ENCODE peak calls at places on chromosomes 7 and 10, in seven cellular contexts. K is kidney, H is uterus, I is astrocyte of the spinal cord, R is choroid plexus epithelial cell, W is K562, Z is lung. O is an unnamed sample.

GRCh38 chr7:147861058-147861716 is 729.4 kb upstream of the C7orf33 start:
- DNase-seq in R (peak; percentile 1), I (no peak), H (no peak), Z (no peak), W (no peak), K (no peak), O (no peak)

GRCh38 chr7:128902761-128903585 is 7.5 kb downstream of the KCP start:
- DNase-seq in Z (no peak), H (no peak), R (peak; percentile 68), I (no peak), K (no peak), W (peak; percentile 84), O (no peak)

GRCh38 chr7:85426487-85426960 is 239.7 kb upstream of the SEMA3D start:
- DNase-seq in H (no peak), W (no peak), I (peak; percentile 50), R (peak; percentile 32), K (no peak), Z (peak; percentile 43), O (no peak)

GRCh38 chr10:80191589-80192270 is 13.6 kb downstream of the ANXA11 start:
- DNase-seq in H (no peak), Z (no peak), R (no peak), K (peak; percentile 93), W (no peak), I (no peak), O (no peak)

GRCh38 chr7:130758429-130759056 is 24.5 kb upstream of the KLF14 start:
- DNase-seq in R (peak; percentile 81), Z (no peak), K (no peak), W (peak; percentile 63), H (no peak), I (peak; percentile 73), O (no peak)

GRCh38 chr7:131190146-131190545 is 137.5 kb upstream of the MKLN1 start:
- DNase-seq in Z (no peak), W (no peak), K (no peak), I (peak; percentile 19), R (peak; percentile 69), H (no peak), O (no peak)

GRCh38 chr10:35876248-35876647 is 234.2 kb upstream of the FZD8 start:
- DNase-seq in Z (no peak), R (peak; percentile 44), K (no peak), W (no peak), H (no peak), I (no peak), O (no peak)

GRCh38 chr10:70223728-70224127 is 9.5 kb downstream of the PPA1 start:
- DNase-seq in H (no peak), R (no peak), W (no peak), Z (no peak), K (no peak), I (no peak), O (no peak)

GRCh38 chr7:135169141-135169935 is 1.2 kb downstream of the CYREN start:
- DNase-seq in I (no peak), Z (no peak), W (peak; percentile 78), R (peak; percentile 42), H (no peak), K (no peak), O (peak; percentile 78)

GRCh38 chr7:34036972-34037792 is 131.8 kb downstream of the BMPER start:
- DNase-seq in I (no peak), K (no peak), H (no peak), R (no peak), W (no peak), Z (no peak), O (no peak)

GRCh38 chr10:63145782-63146181 is 12.7 kb downstream of the NRBF2 start:
- DNase-seq in H (no peak), K (no peak), W (no peak), R (no peak), Z (no peak), I (no peak), O (no peak)

GRCh38 chr10:129936266-129936922 is 27.7 kb downstream of the EBF3 start:
- DNase-seq in W (no peak), K (no peak), I (no peak), R (no peak), Z (no peak), H (no peak), O (no peak)

GRCh38 chr7:98754041-98754479 is 115.8 kb downstream of the TMEM130 start:
- DNase-seq in K (no peak), Z (no peak), R (no peak), W (no peak), I (no peak), H (no peak), O (no peak)

GRCh38 chr10:100562806-100563293 is 27.1 kb downstream of the HIF1AN start:
- DNase-seq in R (peak; percentile 44), I (peak; percentile 22), W (peak; percentile 44), Z (no peak), K (no peak), H (peak; percentile 15), O (no peak)

GRCh38 chr10:22634606-22635467 is 79.5 kb downstream of the PIP4K2A start:
- DNase-seq in W (no peak), R (no peak), I (no peak), K (no peak), Z (no peak), H (no peak), O (no peak)

GRCh38 chr7:129925416-129926002 is 27.3 kb downstream of the UBE2H start:
- DNase-seq in R (peak; percentile 39), H (peak; percentile 22), K (no peak), W (no peak), Z (no peak), I (peak; percentile 38), O (no peak)

GRCh38 chr10:58473966-58474365 is 38.7 kb upstream of the BICC1 start:
- DNase-seq in Z (no peak), K (no peak), W (no peak), I (peak; percentile 30), R (peak; percentile 40), H (no peak), O (no peak)
- H3K4me3 ChIP-seq in Z (no peak overlapping the region), K (no peak overlapping the region), W (no peak overlapping the region), I (no peak overlapping the region), R (no peak overlapping the region), H (no peak overlapping the region), O (no peak overlapping the region)

DNA sequence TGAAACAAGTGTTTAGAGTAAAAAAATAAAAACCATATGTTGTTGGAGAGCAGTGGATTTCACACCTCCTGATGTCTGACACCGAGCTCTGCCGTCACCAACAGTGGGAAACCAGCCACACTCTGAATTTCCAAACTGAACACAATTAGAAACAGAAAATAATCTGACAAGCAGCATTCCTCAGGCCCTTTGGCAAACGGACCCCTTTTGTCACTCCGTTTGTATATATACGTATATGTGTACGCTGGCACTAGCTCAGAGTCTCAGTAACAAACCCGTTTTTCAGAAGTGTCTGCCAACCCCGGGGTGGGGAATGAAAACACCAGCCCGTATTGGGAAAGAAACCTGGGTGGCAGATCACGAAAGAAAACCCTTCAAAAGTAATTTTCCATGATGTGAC is 32.5 kb downstream of the TACC2 start:
- DNase-seq in Z (no peak), W (no peak), R (peak; percentile 38), K (no peak), H (no peak), I (peak; percentile 8), O (no peak)
- H3K4me3 ChIP-seq in Z (no peak overlapping the region), W (no peak overlapping the region), R (no peak overlapping the region), K (no peak overlapping the region), H (no peak overlapping the region), I (no peak overlapping the region), O (no peak overlapping the region)

GRCh38 chr7:6398943-6399342 is 48.8 kb downstream of the DAGLB start:
- DNase-seq in Z (no peak), H (no peak), R (peak; percentile 46), K (no peak), W (no peak), I (no peak), O (no peak)
- H3K4me3 ChIP-seq in Z (no peak overlapping the region), H (no peak overlapping the region), R (no peak overlapping the region), K (no peak overlapping the region), W (no peak overlapping the region), I (no peak overlapping the region), O (no peak overlapping the region)

GRCh38 chr7:55483061-55483460 is 89.2 kb downstream of the VOPP1 start:
- DNase-seq in Z (no peak), K (no peak), R (no peak), I (no peak), H (no peak), W (no peak), O (no peak)
- H3K4me3 ChIP-seq in Z (no peak overlapping the region), K (no peak overlapping the region), R (no peak overlapping the region), I (no peak overlapping the region), H (no peak overlapping the region), W (no peak overlapping the region), O (no peak overlapping the region)

GRCh38 chr10:31272841-31273240 is 46.2 kb upstream of the ZEB1 start:
- DNase-seq in H (no peak), W (no peak), R (peak; percentile 13), Z (no peak), I (no peak), K (no peak), O (no peak)
- H3K4me3 ChIP-seq in H (no peak overlapping the region), W (no peak overlapping the region), R (no peak overlapping the region), Z (no peak overlapping the region), I (no peak overlapping the region), K (no peak overlapping the region), O (no peak overlapping the region)

DNA sequence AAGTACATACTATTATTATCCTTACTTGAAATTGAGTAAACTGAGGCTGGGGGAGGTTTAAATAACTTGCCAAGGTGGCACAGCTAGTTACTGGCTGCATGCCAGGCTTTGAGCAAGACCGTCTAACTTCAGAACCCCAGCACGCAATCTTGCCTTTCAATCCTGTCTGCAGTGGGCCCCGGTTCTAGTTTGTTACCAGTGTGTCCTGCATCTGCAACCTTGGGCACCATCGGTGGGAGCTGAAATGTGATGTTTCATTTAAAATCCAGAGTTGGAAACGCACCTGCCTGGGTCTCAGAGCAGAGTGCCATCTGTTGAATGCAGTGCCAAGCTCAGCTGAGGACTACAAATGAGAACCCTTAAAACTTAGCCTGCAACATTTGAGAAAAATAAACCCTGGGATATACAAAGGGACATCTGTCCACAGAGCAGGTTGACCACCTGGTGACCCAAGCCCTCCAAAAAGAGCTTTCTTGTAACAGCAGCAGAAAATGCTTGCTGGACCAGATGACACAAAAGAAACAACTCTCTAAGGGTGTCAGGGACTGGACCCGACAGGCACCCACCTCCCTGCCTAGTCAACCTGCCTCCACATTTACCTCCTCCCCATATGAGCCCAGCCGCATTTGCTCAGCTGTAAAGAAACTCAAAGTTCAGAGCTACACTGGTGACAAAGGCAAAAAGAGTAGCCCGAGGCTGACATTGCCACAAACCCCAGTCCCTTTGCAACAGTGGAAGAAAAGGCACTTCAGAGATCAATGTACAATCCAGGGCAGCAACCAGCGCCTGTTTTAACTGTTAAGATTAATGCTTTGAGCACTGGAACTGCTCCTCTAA is 1.7 kb downstream of the SH3PXD2A start:
- DNase-seq in W (no peak), R (no peak), H (no peak), Z (no peak), I (no peak), K (no peak), O (no peak)
- H3K4me3 ChIP-seq in W (no peak overlapping the region), R (no peak overlapping the region), H (peak overlapping the region; percentile 53), Z (no peak overlapping the region), I (peak overlapping the region; percentile 75), K (peak overlapping the region; percentile 51), O (peak overlapping the region; percentile 66)

GRCh38 chr7:1810961-1811849 is 141.1 kb downstream of the ELFN1 start:
- DNase-seq in W (no peak), I (no peak), K (peak; percentile 55), Z (no peak), R (peak; percentile 43), H (no peak), O (no peak)
- H3K4me3 ChIP-seq in W (no peak overlapping the region), I (no peak overlapping the region), K (no peak overlapping the region), Z (no peak overlapping the region), R (no peak overlapping the region), H (no peak overlapping the region), O (no peak overlapping the region)